ENCODE peak calls at places on chromosomes 1 and 21, in six cellular contexts. N is ovary; H is activated T-cell treated with anti-CD3 and anti-CD28 coated beads, Interleukin-2, amount 50 U/mL, for 72 hours; L is NCI-H1694 treated with DMSO at 0.1 percent for 48 hours; M is A549; S is putamen. Q is an unnamed sample.

GRCh38 chr1:210087058-210087457 is 145.5 kb upstream of the SERTAD4 start:
- DNase-seq in N (no peak), S (no peak), M (no peak), L (no peak), H (no peak), Q (no peak)

GRCh38 chr21:44300262-44300959 is 558 bp downstream of the PFKL start:
- DNase-seq in L (no peak), N (peak), M (peak), S (peak), H (peak), Q (peak)

GRCh38 chr21:35529141-35529863 is 480.2 kb upstream of the RUNX1 start:
- DNase-seq in H (no peak), S (no peak), L (no peak), N (no peak), M (no peak), Q (no peak)

GRCh38 chr1:118783095-118783758 is 204.9 kb downstream of the TBX15 start:
- DNase-seq in M (no peak), N (no peak), S (no peak), L (no peak), H (no peak), Q (no peak)

GRCh38 chr1:84701366-84701765 is 11.1 kb upstream of the SSX2IP start:
- DNase-seq in N (no peak), L (no peak), H (no peak), M (no peak), S (no peak), Q (no peak)

GRCh38 chr1:7583291-7584096 is 187.6 kb upstream of the VAMP3 start:
- DNase-seq in L (no peak), N (no peak), S (no peak), M (no peak), H (no peak), Q (no peak)

GRCh38 chr1:201468501-201468843 is 516 bp downstream of the PHLDA3 start:
- DNase-seq in L (no peak), M (no peak), S (no peak), N (peak), H (peak), Q (no peak)

GRCh38 chr1:25232866-25233784 is 823 bp upstream of the SYF2 start:
- DNase-seq in H (peak), S (peak), L (no peak), M (peak), N (peak), Q (peak)

GRCh38 chr1:24289937-24290595 is 29.1 kb upstream of the GRHL3 start:
- DNase-seq in L (peak), M (peak), H (no peak), N (peak), S (peak), Q (no peak)

GRCh38 chr1:26280333-26281042 is 602 bp downstream of the SH3BGRL3 start:
- DNase-seq in N (peak), L (no peak), S (no peak), H (no peak), M (peak), Q (no peak)

GRCh38 chr1:62493656-62494055 is 56.8 kb downstream of the USP1 start:
- DNase-seq in H (no peak), M (no peak), N (no peak), L (no peak), S (no peak), Q (no peak)

GRCh38 chr1:25030674-25031589 is 100.9 kb upstream of the RUNX3 start:
- DNase-seq in L (no peak), H (peak), S (no peak), N (no peak), M (no peak), Q (peak)

GRCh38 chr1:37001697-37002096 is 32.6 kb downstream of the GRIK3 start:
- DNase-seq in H (no peak), N (no peak), S (no peak), L (no peak), M (no peak), Q (no peak)

GRCh38 chr1:216750031-216750627 is 26.9 kb upstream of the ESRRG start:
- DNase-seq in L (peak), S (peak), N (no peak), H (no peak), M (no peak), Q (no peak)

GRCh38 chr1:15933684-15934083 is 42.2 kb downstream of the ZBTB17 start:
- DNase-seq in L (no peak), N (no peak), S (no peak), M (no peak), H (no peak), Q (no peak)

GRCh38 chr1:56798053-56798471 is 21.1 kb downstream of the FYB2 start:
- DNase-seq in S (no peak), H (no peak), L (no peak), M (no peak), N (no peak), Q (no peak)

Q was measured in T-helper 22 cell.